ENCODE peak calls at places on chromosome 19, in five cellular contexts. O is neural progenitor cell, R is psoas muscle, M is AG04450, U is colonic mucosa. X is an unnamed sample.

GRCh38 chr19:5520501-5520900 is 47.3 kb downstream of the TINCR start:
- DNase-seq in O (no peak), R (no peak), M (no peak), U (no peak), X (no peak)

GRCh38 chr19:39568604-39569003 is 28.6 kb upstream of the EID2 start:
- DNase-seq in O (no peak), R (no peak), M (no peak), U (no peak), X (no peak)

GRCh38 chr19:49409441-49410029 is 13.7 kb downstream of the PTH2 start:
- DNase-seq in O (no peak), R (no peak), M (no peak), U (no peak), X (no peak)

GRCh38 chr19:41351339-41352245 is 2.1 kb downstream of the TGFB1 start:
- DNase-seq in O (peak), R (peak), M (no peak), U (peak), X (peak)

GRCh38 chr19:37309834-37310575 is 60.9 kb upstream of the ZNF527 start:
- DNase-seq in O (no peak), R (no peak), M (no peak), U (no peak), X (peak)

GRCh38 chr19:46482645-46483044 is 11.3 kb upstream of the PNMA8A start:
- DNase-seq in O (no peak), R (no peak), M (no peak), U (no peak), X (no peak)

GRCh38 chr19:35236638-35237400 is 8.3 kb upstream of the FAM187B start:
- DNase-seq in O (no peak), R (no peak), M (no peak), U (no peak), X (peak)

GRCh38 chr19:15031675-15032074 is 17.6 kb upstream of the CASP14 start:
- DNase-seq in O (no peak), R (no peak), M (no peak), U (no peak), X (no peak)

GRCh38 chr19:33390120-33390907 is 16.8 kb downstream of the CEBPG start:
- DNase-seq in O (no peak), R (peak), M (no peak), U (peak), X (no peak)

GRCh38 chr19:14555918-14556661 is 15.8 kb downstream of the NDUFB7 start:
- DNase-seq in O (no peak), R (no peak), M (no peak), U (no peak), X (no peak)

GRCh38 chr19:37763488-37763887 is 15.9 kb downstream of the ZNF573 start:
- DNase-seq in O (no peak), R (no peak), M (no peak), U (no peak), X (no peak)

GRCh38 chr19:47036233-47036651 is 12.2 kb downstream of the TMEM160 start:
- DNase-seq in O (peak), R (no peak), M (no peak), U (peak), X (peak)

GRCh38 chr19:48487944-48488343 is 18.8 kb downstream of the CYTH2 start:
- DNase-seq in O (no peak), R (peak), M (no peak), U (peak), X (no peak)

GRCh38 chr19:4380254-4380727 is 20.1 kb downstream of the SH3GL1 start:
- DNase-seq in O (no peak), R (peak), M (no peak), U (no peak), X (no peak)

GRCh38 chr19:4376245-4376990 is 23.9 kb downstream of the SH3GL1 start:
- DNase-seq in O (no peak), R (peak), M (no peak), U (no peak), X (no peak)

GRCh38 chr19:4378886-4379285 is 21.5 kb downstream of the SH3GL1 start:
- DNase-seq in O (no peak), R (no peak), M (no peak), U (no peak), X (no peak)

GRCh38 chr19:4376991-4377781 is 23.2 kb downstream of the SH3GL1 start:
- DNase-seq in O (no peak), R (peak), M (no peak), U (no peak), X (no peak)

DNA sequence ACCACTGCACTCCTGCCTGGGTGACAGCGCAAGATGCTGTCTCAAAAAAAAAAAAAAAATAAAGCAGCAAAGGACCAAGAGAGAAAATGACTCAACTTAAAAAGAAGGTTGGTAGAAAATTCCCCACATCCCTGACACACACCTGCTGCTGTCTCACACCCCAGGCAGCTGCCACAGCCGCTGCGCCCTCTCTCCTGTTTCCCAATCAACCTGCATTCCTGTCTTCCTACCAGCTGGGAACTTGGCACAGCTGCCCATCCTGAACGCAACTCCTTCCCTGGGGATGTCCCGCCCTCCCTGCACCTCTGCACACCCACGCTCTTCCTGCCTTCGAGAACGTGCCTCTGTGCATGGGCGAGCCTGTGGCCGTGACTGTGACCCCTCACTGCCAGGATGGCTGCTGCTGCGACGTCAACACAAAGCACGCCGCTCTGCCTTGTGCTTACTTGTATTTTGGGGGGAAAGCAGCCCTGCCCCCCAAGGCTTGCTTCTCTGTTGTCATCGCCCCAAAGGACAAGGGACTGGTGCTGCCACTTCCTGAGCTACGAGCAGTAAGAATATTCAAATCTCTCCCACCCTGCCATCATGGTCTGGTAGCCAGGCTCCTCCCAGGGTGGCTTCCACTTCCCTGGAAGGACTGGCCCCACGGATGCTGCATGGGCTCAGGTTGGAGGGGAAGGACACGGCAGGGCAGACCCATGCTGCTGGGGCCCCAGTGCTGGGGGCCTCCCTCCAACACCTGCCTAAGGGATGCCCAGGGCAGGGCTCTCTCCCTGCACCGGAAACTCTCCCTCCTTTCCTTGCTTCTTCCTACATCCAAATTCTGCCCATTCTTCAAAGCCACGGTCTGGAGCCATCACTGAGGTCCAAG is 20.7 kb downstream of the SH3GL1 start:
- DNase-seq in O (no peak), R (peak), M (no peak), U (no peak), X (no peak)
- H3K4me3 ChIP-seq in O (no peak), R (no peak), M (no peak), U (no peak), X (no peak)

DNA sequence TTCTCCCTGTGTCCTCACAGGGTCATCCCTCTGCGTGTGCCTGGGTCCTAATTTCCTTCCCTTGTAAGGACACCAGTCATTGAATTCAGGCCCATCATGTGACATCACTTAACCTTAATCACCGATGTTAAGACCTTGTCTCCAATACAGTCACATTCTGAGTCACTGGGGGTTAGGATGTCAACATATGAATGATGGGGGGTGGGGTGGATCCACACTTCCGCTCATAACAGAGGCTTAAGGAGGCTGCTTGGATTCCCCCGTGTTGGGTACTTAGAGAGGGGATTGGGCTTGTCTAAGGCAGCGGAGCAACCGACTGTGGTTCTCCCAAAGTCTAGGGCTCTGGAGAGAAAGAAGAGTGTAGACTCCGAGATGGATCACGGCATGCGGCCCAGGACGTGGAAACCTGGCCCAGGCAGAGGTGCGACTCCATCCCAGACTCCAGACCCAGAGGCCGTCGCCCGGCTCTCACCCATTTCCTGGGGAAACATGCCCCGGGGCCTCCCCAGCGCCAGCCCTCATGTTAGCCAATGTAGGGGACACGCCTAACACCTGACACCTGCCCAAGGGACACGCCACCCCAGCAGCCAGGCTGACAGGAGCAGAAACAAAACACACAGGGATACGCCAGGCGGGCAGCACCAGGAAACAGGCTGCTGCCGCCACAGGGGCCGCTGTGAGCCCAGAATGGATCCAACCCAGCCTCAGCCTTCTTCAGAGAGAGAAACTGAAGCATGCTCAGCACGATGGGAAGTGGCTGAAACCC is 17.1 kb upstream of the IGLON5 start:
- DNase-seq in O (peak), R (no peak), M (no peak), U (no peak), X (peak)
- TF ChIP-seq CTCF in O (peak), R (no peak), M (no peak), U (no peak), X (no peak)

DNA sequence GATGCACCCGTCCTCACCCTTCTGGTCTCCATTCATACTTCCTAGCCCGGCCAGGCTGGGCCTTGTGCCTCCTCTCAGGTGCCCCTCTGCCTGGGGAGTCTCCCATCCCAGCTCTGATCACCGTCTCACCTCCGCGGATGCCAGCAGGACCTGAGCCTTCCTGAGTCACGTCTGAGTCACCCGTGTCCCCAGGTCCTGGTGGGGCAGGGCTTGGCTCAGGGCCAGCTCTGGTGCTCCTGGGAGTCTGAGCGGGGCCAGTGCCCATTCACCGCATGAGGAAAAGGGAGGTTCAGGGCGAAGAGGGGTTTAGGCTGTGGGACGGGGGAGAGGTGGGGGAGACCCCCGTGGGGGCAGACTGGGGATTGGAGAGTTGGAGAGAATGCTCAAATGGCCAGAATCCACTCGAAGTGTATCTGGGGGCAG is 593 bp downstream of the ATP8B3 start:
- DNase-seq in O (no peak), R (peak), M (no peak), U (peak), X (no peak)
- H3K4me3 ChIP-seq in O (no peak), R (peak), M (peak), U (peak), X (no peak)

DNA sequence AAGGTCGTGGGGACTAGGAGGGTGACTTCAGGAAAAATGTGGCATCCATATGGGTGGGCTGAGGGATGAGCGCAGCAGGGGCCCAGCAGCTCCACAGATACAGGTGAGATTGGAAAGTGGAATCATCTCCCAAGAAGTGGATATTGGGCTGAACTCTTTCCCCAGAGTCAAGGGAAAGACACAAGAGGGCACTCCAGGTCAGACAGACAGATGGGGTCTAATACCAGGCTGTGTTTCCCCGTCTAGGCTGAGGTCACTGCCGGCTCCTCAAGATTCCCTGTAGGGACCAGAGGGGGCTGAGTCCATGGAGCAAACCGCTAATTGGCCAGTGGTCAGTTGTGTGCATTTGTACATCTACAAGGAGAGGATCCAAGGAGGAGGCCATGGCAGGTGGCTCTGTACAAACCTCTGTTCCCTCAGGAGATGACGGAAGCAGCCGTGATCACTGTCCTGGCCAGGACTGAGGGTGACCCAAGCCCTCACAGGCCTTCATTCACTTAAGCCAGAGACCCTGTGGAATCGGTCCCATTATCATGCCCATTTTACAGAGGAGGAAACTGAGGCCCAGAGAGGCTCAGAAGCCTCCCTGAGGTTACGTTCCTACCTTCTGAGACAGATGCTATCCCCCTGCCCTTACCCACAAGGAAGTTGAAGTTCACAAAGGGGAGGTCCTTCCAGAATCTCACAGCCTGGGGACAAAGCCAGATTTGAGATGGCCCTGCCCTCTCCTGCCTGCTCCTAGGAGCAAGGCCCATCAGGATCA is 14.9 kb upstream of the IGLON5 start:
- DNase-seq in O (peak), R (no peak), M (no peak), U (no peak), X (peak)
- TF ChIP-seq CTCF in O (peak), R (no peak), M (no peak), U (no peak), X (peak)

GRCh38 chr19:18304194-18304495 is 18.7 kb downstream of the LSM4 start:
- DNase-seq in O (no peak), R (peak), M (no peak), U (no peak), X (peak)
- H3K4me3 ChIP-seq in O (peak), R (peak), M (no peak), U (peak), X (peak)

GRCh38 chr19:17325881-17326594 is 8.6 kb downstream of the ANO8 start:
- DNase-seq in O (no peak), R (no peak), M (no peak), U (no peak), X (no peak)

GRCh38 chr19:17327068-17327653 is 7.5 kb downstream of the ANO8 start:
- DNase-seq in O (no peak), R (no peak), M (no peak), U (no peak), X (no peak)

GRCh38 chr19:17327654-17328516 is 6.8 kb downstream of the ANO8 start:
- DNase-seq in O (peak), R (no peak), M (no peak), U (peak), X (no peak)

GRCh38 chr19:17325133-17325532 is 9.5 kb downstream of the ANO8 start:
- DNase-seq in O (no peak), R (no peak), M (no peak), U (no peak), X (no peak)

GRCh38 chr19:17326595-17326966 is 8.1 kb downstream of the ANO8 start:
- DNase-seq in O (peak), R (no peak), M (no peak), U (no peak), X (no peak)
- TF ChIP-seq CTCF in O (no peak), R (no peak), M (no peak), U (no peak), X (no peak)

DNA sequence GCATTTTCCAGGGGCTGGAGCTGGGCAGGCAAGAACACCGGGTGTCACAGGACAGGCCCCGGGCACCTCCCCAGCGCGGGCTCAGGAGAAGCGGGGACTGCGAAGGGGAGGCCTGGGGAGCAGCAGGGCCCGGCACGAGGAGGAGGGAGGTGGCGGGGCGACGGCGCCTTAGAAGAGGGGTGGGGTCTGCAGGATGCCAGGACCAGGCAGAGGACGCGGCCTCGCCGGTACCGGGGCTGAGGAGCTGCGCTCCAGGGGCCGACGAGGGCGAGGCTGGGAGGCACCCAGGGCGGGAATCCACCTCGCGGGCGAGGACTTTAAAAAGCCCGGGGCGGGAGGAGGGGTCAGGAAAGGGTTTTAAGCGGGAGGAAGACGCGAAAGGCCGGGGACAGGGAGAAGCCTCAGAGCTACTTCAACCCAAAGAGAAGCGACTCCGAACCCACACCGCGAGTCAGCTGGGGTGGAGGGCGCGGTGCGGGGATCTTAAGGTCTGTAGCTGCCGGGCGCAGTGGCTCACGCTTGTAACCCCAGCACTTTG is 665 bp downstream of the ZNF347 start:
- DNase-seq in O (peak), R (peak), M (no peak), U (peak), X (peak)
- H3K4me3 ChIP-seq in O (peak), R (peak), M (peak), U (peak), X (peak)

DNA sequence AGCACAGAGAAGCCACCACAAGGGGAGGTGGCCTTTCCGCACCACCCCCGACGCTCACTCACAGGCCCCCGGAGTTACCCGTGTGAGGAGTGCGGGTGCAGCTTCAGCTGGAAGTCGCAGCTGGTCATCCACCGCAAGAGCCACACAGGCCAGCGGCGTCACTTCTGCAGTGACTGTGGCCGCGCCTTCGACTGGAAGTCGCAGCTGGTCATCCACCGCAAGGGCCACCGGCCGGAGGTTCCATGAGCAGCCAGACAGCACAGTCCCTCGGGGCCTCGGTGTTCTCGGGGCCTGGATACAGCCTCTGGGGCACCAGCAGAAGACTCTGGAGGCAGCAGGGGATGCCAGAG is 4.3 kb downstream of the ZNF446 start:
- DNase-seq in O (no peak), R (no peak), M (no peak), U (no peak), X (no peak)
- TF ChIP-seq CTCF in O (no peak), R (no peak), M (no peak), U (no peak), X (no peak)